ENCODE peak calls at places on chromosomes 1 and 21, in eight cellular contexts. One of them, this sample, is unnamed.

GRCh38 chr1:86705633-86705985 is 1.2 kb downstream of the SH3GLB1 start:
- DNase-seq in SK-N-SH: no peak
- DNase-seq in sigmoid colon: peak
- DNase-seq in HCT116: no peak
- DNase-seq in HL-60: no peak
- DNase-seq in upper lobe of left lung: no peak
- DNase-seq in GM12878: no peak
- DNase-seq in GM23338: no peak
- DNase-seq in this sample: no peak

GRCh38 chr1:194295690-194296089 is 1109.3 kb upstream of the B3GALT2 start:
- DNase-seq in SK-N-SH: no peak
- DNase-seq in sigmoid colon: no peak
- DNase-seq in HCT116: peak
- DNase-seq in HL-60: peak
- DNase-seq in upper lobe of left lung: no peak
- DNase-seq in GM12878: no peak
- DNase-seq in GM23338: peak
- DNase-seq in this sample: peak

GRCh38 chr1:14567056-14567455 is 31.4 kb upstream of the KAZN start:
- DNase-seq in SK-N-SH: no peak
- DNase-seq in sigmoid colon: no peak
- DNase-seq in HCT116: peak
- DNase-seq in HL-60: no peak
- DNase-seq in upper lobe of left lung: no peak
- DNase-seq in GM12878: no peak
- DNase-seq in GM23338: peak
- DNase-seq in this sample: no peak

GRCh38 chr1:156712626-156713025 is 7.2 kb upstream of the CRABP2 start:
- DNase-seq in SK-N-SH: no peak
- DNase-seq in sigmoid colon: no peak
- DNase-seq in HCT116: no peak
- DNase-seq in HL-60: no peak
- DNase-seq in upper lobe of left lung: no peak
- DNase-seq in GM12878: no peak
- DNase-seq in GM23338: no peak
- DNase-seq in this sample: no peak

GRCh38 chr1:86447198-86447790 is 21.4 kb upstream of the CLCA1 start:
- DNase-seq in SK-N-SH: no peak
- DNase-seq in sigmoid colon: no peak
- DNase-seq in HCT116: no peak
- DNase-seq in HL-60: no peak
- DNase-seq in upper lobe of left lung: no peak
- DNase-seq in GM12878: no peak
- DNase-seq in GM23338: no peak
- DNase-seq in this sample: no peak

GRCh38 chr1:186682721-186683120 is 2.5 kb upstream of the PTGS2 start:
- DNase-seq in SK-N-SH: no peak
- DNase-seq in sigmoid colon: no peak
- DNase-seq in HCT116: no peak
- DNase-seq in HL-60: peak
- DNase-seq in upper lobe of left lung: no peak
- DNase-seq in GM12878: no peak
- DNase-seq in GM23338: peak
- DNase-seq in this sample: no peak

GRCh38 chr1:201568859-201569294 is 29.9 kb downstream of the NAV1 start:
- DNase-seq in SK-N-SH: no peak
- DNase-seq in sigmoid colon: peak
- DNase-seq in HCT116: no peak
- DNase-seq in HL-60: no peak
- DNase-seq in upper lobe of left lung: no peak
- DNase-seq in GM12878: no peak
- DNase-seq in GM23338: no peak
- DNase-seq in this sample: no peak

GRCh38 chr1:240706150-240706904 is 94.4 kb upstream of the GREM2 start:
- DNase-seq in SK-N-SH: no peak
- DNase-seq in sigmoid colon: no peak
- DNase-seq in HCT116: no peak
- DNase-seq in HL-60: no peak
- DNase-seq in upper lobe of left lung: no peak
- DNase-seq in GM12878: no peak
- DNase-seq in GM23338: no peak
- DNase-seq in this sample: no peak

GRCh38 chr21:45465611-45466329 is 60.8 kb downstream of the COL18A1 start:
- DNase-seq in SK-N-SH: peak
- DNase-seq in sigmoid colon: peak
- DNase-seq in HCT116: no peak
- DNase-seq in HL-60: no peak
- DNase-seq in upper lobe of left lung: peak
- DNase-seq in GM12878: no peak
- DNase-seq in GM23338: no peak
- DNase-seq in this sample: no peak

GRCh38 chr1:114152211-114153050 is 1.2 kb downstream of the SYT6 start:
- DNase-seq in SK-N-SH: peak
- DNase-seq in sigmoid colon: peak
- DNase-seq in HCT116: no peak
- DNase-seq in HL-60: peak
- DNase-seq in upper lobe of left lung: peak
- DNase-seq in GM12878: no peak
- DNase-seq in GM23338: peak
- DNase-seq in this sample: no peak

GRCh38 chr1:192573499-192573898 is 2.1 kb upstream of the RGS1 start:
- DNase-seq in SK-N-SH: no peak
- DNase-seq in sigmoid colon: no peak
- DNase-seq in HCT116: no peak
- DNase-seq in HL-60: no peak
- DNase-seq in upper lobe of left lung: no peak
- DNase-seq in GM12878: no peak
- DNase-seq in GM23338: peak
- DNase-seq in this sample: no peak

GRCh38 chr21:39048064-39048463 is 135.2 kb downstream of the PSMG1 start:
- DNase-seq in SK-N-SH: peak
- DNase-seq in sigmoid colon: peak
- DNase-seq in HCT116: no peak
- DNase-seq in HL-60: no peak
- DNase-seq in upper lobe of left lung: no peak
- DNase-seq in GM12878: no peak
- DNase-seq in GM23338: peak
- DNase-seq in this sample: peak

GRCh38 chr1:221708987-221709386 is 32.9 kb downstream of the DUSP10 start:
- DNase-seq in SK-N-SH: peak
- DNase-seq in sigmoid colon: peak
- DNase-seq in HCT116: no peak
- DNase-seq in HL-60: peak
- DNase-seq in upper lobe of left lung: no peak
- DNase-seq in GM12878: no peak
- DNase-seq in GM23338: peak
- DNase-seq in this sample: peak

GRCh38 chr21:16789636-16790035 is 723.2 kb upstream of the CXADR start:
- DNase-seq in SK-N-SH: no peak
- DNase-seq in sigmoid colon: no peak
- DNase-seq in HCT116: no peak
- DNase-seq in HL-60: no peak
- DNase-seq in upper lobe of left lung: no peak
- DNase-seq in GM12878: no peak
- DNase-seq in GM23338: no peak
- DNase-seq in this sample: no peak

GRCh38 chr21:43755820-43756594 is 20.1 kb downstream of the CSTB start:
- DNase-seq in SK-N-SH: no peak
- DNase-seq in sigmoid colon: no peak
- DNase-seq in HCT116: no peak
- DNase-seq in HL-60: no peak
- DNase-seq in upper lobe of left lung: no peak
- DNase-seq in GM12878: no peak
- DNase-seq in GM23338: no peak
- DNase-seq in this sample: no peak

DNA sequence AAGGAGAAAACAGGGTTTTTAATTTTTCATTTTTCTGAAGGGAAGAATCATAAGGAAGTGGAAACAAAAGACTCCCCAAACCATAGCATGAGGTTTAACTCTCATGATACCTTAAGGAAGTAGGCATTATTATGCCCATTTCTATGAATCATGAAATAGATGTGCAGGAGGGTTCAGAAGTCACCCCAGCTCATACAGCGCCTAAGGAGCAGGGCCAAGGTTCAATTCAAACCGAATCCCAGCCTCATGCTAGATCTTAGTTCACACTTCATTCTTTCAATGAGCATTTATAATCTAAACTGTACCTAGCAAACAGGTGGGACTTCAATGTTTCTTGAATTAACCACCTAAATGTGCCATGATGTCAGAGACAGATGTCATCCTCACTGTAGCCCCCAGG is 111.9 kb upstream of the SLC25A33 start:
- DNase-seq in SK-N-SH: no peak
- DNase-seq in sigmoid colon: no peak
- DNase-seq in HCT116: no peak
- DNase-seq in HL-60: no peak
- DNase-seq in upper lobe of left lung: no peak
- DNase-seq in GM12878: no peak
- DNase-seq in GM23338: no peak
- DNase-seq in this sample: no peak
- TF ChIP-seq POLR2AphosphoS5 in SK-N-SH: no peak
- TF ChIP-seq POLR2AphosphoS5 in sigmoid colon: no peak
- TF ChIP-seq POLR2AphosphoS5 in HCT116: no peak
- TF ChIP-seq POLR2AphosphoS5 in HL-60: no peak
- TF ChIP-seq POLR2AphosphoS5 in upper lobe of left lung: no peak
- TF ChIP-seq POLR2AphosphoS5 in GM12878: no peak
- TF ChIP-seq POLR2AphosphoS5 in GM23338: no peak
- TF ChIP-seq POLR2AphosphoS5 in this sample: no peak

GRCh38 chr1:116377564-116378529 is 4.8 kb downstream of the ATP1A1 start:
- DNase-seq in SK-N-SH: peak
- DNase-seq in sigmoid colon: peak
- DNase-seq in HCT116: no peak
- DNase-seq in HL-60: peak
- DNase-seq in upper lobe of left lung: no peak
- DNase-seq in GM12878: peak
- DNase-seq in GM23338: no peak
- DNase-seq in this sample: peak
- TF ChIP-seq POLR2AphosphoS5 in SK-N-SH: peak
- TF ChIP-seq POLR2AphosphoS5 in sigmoid colon: peak
- TF ChIP-seq POLR2AphosphoS5 in HCT116: no peak
- TF ChIP-seq POLR2AphosphoS5 in HL-60: no peak
- TF ChIP-seq POLR2AphosphoS5 in upper lobe of left lung: peak
- TF ChIP-seq POLR2AphosphoS5 in GM12878: peak
- TF ChIP-seq POLR2AphosphoS5 in GM23338: no peak
- TF ChIP-seq POLR2AphosphoS5 in this sample: no peak

GRCh38 chr1:111600886-111601386 is 18.7 kb upstream of the RAP1A start:
- DNase-seq in SK-N-SH: no peak
- DNase-seq in sigmoid colon: no peak
- DNase-seq in HCT116: no peak
- DNase-seq in HL-60: no peak
- DNase-seq in upper lobe of left lung: no peak
- DNase-seq in GM12878: peak
- DNase-seq in GM23338: no peak
- DNase-seq in this sample: no peak

GRCh38 chr1:111603979-111604378 is 15.6 kb upstream of the RAP1A start:
- DNase-seq in SK-N-SH: no peak
- DNase-seq in sigmoid colon: peak
- DNase-seq in HCT116: no peak
- DNase-seq in HL-60: peak
- DNase-seq in upper lobe of left lung: no peak
- DNase-seq in GM12878: no peak
- DNase-seq in GM23338: no peak
- DNase-seq in this sample: no peak

GRCh38 chr1:111602302-111602701 is 17.3 kb upstream of the RAP1A start:
- DNase-seq in SK-N-SH: no peak
- DNase-seq in sigmoid colon: no peak
- DNase-seq in HCT116: no peak
- DNase-seq in HL-60: no peak
- DNase-seq in upper lobe of left lung: no peak
- DNase-seq in GM12878: no peak
- DNase-seq in GM23338: no peak
- DNase-seq in this sample: no peak

GRCh38 chr1:111604931-111605330 is 14.7 kb upstream of the RAP1A start:
- DNase-seq in SK-N-SH: no peak
- DNase-seq in sigmoid colon: no peak
- DNase-seq in HCT116: no peak
- DNase-seq in HL-60: no peak
- DNase-seq in upper lobe of left lung: no peak
- DNase-seq in GM12878: no peak
- DNase-seq in GM23338: no peak
- DNase-seq in this sample: no peak

DNA sequence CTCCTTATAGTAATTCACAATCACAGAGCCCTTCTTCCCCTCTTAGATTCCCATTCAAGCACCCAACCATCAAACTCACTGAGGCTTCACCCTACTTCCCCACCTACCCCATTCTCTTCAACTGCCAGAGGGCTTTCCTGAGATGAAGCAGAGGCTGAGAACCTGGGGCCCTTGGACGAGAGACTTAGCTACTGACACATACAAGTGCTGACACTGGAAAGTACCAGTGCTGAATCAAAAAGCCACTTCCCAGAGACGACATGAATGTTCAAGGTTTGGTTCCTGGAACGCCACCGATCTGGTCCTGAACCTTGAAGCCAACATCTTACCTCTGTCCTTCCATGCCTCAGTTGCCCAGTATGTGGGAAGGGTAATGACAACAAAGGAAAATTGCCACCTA is 16.6 kb upstream of the RAP1A start:
- DNase-seq in SK-N-SH: no peak
- DNase-seq in sigmoid colon: no peak
- DNase-seq in HCT116: no peak
- DNase-seq in HL-60: no peak
- DNase-seq in upper lobe of left lung: no peak
- DNase-seq in GM12878: no peak
- DNase-seq in GM23338: no peak
- DNase-seq in this sample: no peak
- TF ChIP-seq POLR2AphosphoS5 in SK-N-SH: no peak
- TF ChIP-seq POLR2AphosphoS5 in sigmoid colon: no peak
- TF ChIP-seq POLR2AphosphoS5 in HCT116: no peak
- TF ChIP-seq POLR2AphosphoS5 in HL-60: no peak
- TF ChIP-seq POLR2AphosphoS5 in upper lobe of left lung: no peak
- TF ChIP-seq POLR2AphosphoS5 in GM12878: no peak
- TF ChIP-seq POLR2AphosphoS5 in GM23338: no peak
- TF ChIP-seq POLR2AphosphoS5 in this sample: no peak

GRCh38 chr1:1613509-1614082 is 1.7 kb upstream of the MIB2 start:
- DNase-seq in SK-N-SH: no peak
- DNase-seq in sigmoid colon: no peak
- DNase-seq in HCT116: no peak
- DNase-seq in HL-60: no peak
- DNase-seq in upper lobe of left lung: no peak
- DNase-seq in GM12878: no peak
- DNase-seq in GM23338: no peak
- DNase-seq in this sample: no peak

GRCh38 chr1:1614204-1614953 is 921 bp upstream of the MIB2 start:
- DNase-seq in SK-N-SH: no peak
- DNase-seq in sigmoid colon: no peak
- DNase-seq in HCT116: no peak
- DNase-seq in HL-60: peak
- DNase-seq in upper lobe of left lung: peak
- DNase-seq in GM12878: no peak
- DNase-seq in GM23338: no peak
- DNase-seq in this sample: peak

GRCh38 chr1:1616045-1616821 is 933 bp downstream of the MIB2 start:
- DNase-seq in SK-N-SH: peak
- DNase-seq in sigmoid colon: no peak
- DNase-seq in HCT116: no peak
- DNase-seq in HL-60: no peak
- DNase-seq in upper lobe of left lung: peak
- DNase-seq in GM12878: no peak
- DNase-seq in GM23338: no peak
- DNase-seq in this sample: no peak

GRCh38 chr1:1615256-1616044 is at the start of gene MIB2:
- DNase-seq in SK-N-SH: peak
- DNase-seq in sigmoid colon: peak
- DNase-seq in HCT116: peak
- DNase-seq in HL-60: peak
- DNase-seq in upper lobe of left lung: peak
- DNase-seq in GM12878: peak
- DNase-seq in GM23338: peak
- DNase-seq in this sample: peak

GRCh38 chr1:1614954-1615255 is 395 bp upstream of the MIB2 start:
- DNase-seq in SK-N-SH: no peak
- DNase-seq in sigmoid colon: no peak
- DNase-seq in HCT116: no peak
- DNase-seq in HL-60: no peak
- DNase-seq in upper lobe of left lung: no peak
- DNase-seq in GM12878: no peak
- DNase-seq in GM23338: no peak
- DNase-seq in this sample: no peak
- TF ChIP-seq POLR2AphosphoS5 in SK-N-SH: no peak
- TF ChIP-seq POLR2AphosphoS5 in sigmoid colon: no peak
- TF ChIP-seq POLR2AphosphoS5 in HCT116: no peak
- TF ChIP-seq POLR2AphosphoS5 in HL-60: no peak
- TF ChIP-seq POLR2AphosphoS5 in upper lobe of left lung: no peak
- TF ChIP-seq POLR2AphosphoS5 in GM12878: no peak
- TF ChIP-seq POLR2AphosphoS5 in GM23338: no peak
- TF ChIP-seq POLR2AphosphoS5 in this sample: no peak

This sample was measured in HepG2.